ENCODE peak calls at places on chromosomes 1 and 21, in five cellular contexts. D, I, W, J and U are unnamed samples.

GRCh38 chr1:190754769-190755168 is 277.1 kb upstream of the BRINP3 start:
- DNase-seq in I (no peak), D (no peak), J (peak), W (no peak), U (no peak)

GRCh38 chr1:109395602-109396512 is 1.9 kb downstream of the SORT1 start:
- DNase-seq in I (peak), D (peak), W (no peak), J (no peak), U (no peak)

GRCh38 chr1:42035205-42035829 is 116.6 kb upstream of the HIVEP3 start:
- DNase-seq in I (peak), J (peak), W (peak), D (peak), U (peak)

GRCh38 chr1:153679337-153680119 is 1.0 kb downstream of the NPR1 start:
- DNase-seq in D (no peak), I (peak), J (no peak), W (peak), U (no peak)

GRCh38 chr1:7424352-7424890 is 346.7 kb upstream of the VAMP3 start:
- DNase-seq in D (no peak), I (no peak), W (no peak), J (no peak), U (peak)

GRCh38 chr1:47439151-47440051 is 1.6 kb downstream of the FOXD2 start:
- DNase-seq in W (no peak), I (peak), J (no peak), D (no peak), U (no peak)

GRCh38 chr1:218874313-218874712 is 299.4 kb upstream of the LYPLAL1 start:
- DNase-seq in W (no peak), D (no peak), I (peak), J (no peak), U (no peak)

GRCh38 chr1:247210062-247210385 is 38.2 kb upstream of the ZNF124 start:
- DNase-seq in W (no peak), J (no peak), D (no peak), I (no peak), U (no peak)

GRCh38 chr1:24191860-24192259 is 4.8 kb upstream of the IFNLR1 start:
- DNase-seq in W (no peak), I (peak), J (no peak), D (no peak), U (no peak)

GRCh38 chr1:215835951-215836350 is 268.8 kb downstream of the KCTD3 start:
- DNase-seq in I (no peak), W (no peak), D (peak), J (no peak), U (no peak)

GRCh38 chr1:8903908-8904650 is 25.6 kb upstream of the ENO1 start:
- DNase-seq in J (no peak), W (no peak), I (peak), D (peak), U (peak)

GRCh38 chr21:24634749-24635148 is 972.5 kb downstream of the MRPL39 start:
- DNase-seq in D (no peak), W (no peak), J (no peak), I (no peak), U (no peak)

GRCh38 chr1:154749078-154749760 is 120.9 kb downstream of the KCNN3 start:
- DNase-seq in W (no peak), D (no peak), I (peak), J (peak), U (no peak)

GRCh38 chr21:46639489-46640386 is 4.3 kb downstream of the PRMT2 start:
- DNase-seq in D (no peak), W (no peak), J (no peak), I (peak), U (no peak)

GRCh38 chr1:6330410-6330827 is 63.1 kb downstream of the ACOT7 start:
- DNase-seq in J (no peak), I (no peak), W (no peak), D (no peak), U (no peak)

GRCh38 chr1:167501513-167502191 is 16.7 kb downstream of the CD247 start:
- DNase-seq in D (no peak), I (no peak), W (no peak), J (no peak), U (peak)

GRCh38 chr1:3996846-3997705 is 97.0 kb upstream of the C1orf174 start:
- DNase-seq in W (no peak), D (no peak), I (no peak), J (no peak), U (no peak)

GRCh38 chr1:226882631-226883409 is 12.4 kb downstream of the PSEN2 start:
- DNase-seq in W (no peak), D (no peak), I (peak), J (no peak), U (no peak)

GRCh38 chr1:206544562-206545257 is 37.4 kb downstream of the RASSF5 start:
- DNase-seq in I (peak), W (peak), J (peak), D (peak), U (peak)

GRCh38 chr21:26800455-26801454 is 44.5 kb downstream of the ADAMTS1 start:
- DNase-seq in J (no peak), I (peak), W (no peak), D (peak), U (peak)

GRCh38 chr1:7554343-7555270 is 216.5 kb upstream of the VAMP3 start:
- DNase-seq in J (no peak), D (no peak), I (no peak), W (no peak), U (no peak)

GRCh38 chr1:113949007-113949406 is 19.9 kb downstream of the HIPK1 start:
- DNase-seq in I (peak), W (no peak), J (no peak), D (no peak), U (no peak)

GRCh38 chr1:227131193-227131592 is 187.1 kb downstream of the CDC42BPA start:
- DNase-seq in J (peak), I (peak), D (no peak), W (no peak), U (no peak)

GRCh38 chr1:14486401-14487110 is 111.9 kb upstream of the KAZN start:
- DNase-seq in I (peak), W (no peak), D (peak), J (no peak), U (no peak)

GRCh38 chr21:44848821-44849521 is 24.5 kb downstream of the PTTG1IP start:
- DNase-seq in J (no peak), W (no peak), D (no peak), I (no peak), U (no peak)

GRCh38 chr1:2854611-2855010 is 53.1 kb upstream of the TTC34 start:
- DNase-seq in W (no peak), J (no peak), I (no peak), D (no peak), U (no peak)

GRCh38 chr1:159928491-159929050 is 3.3 kb upstream of the TAGLN2 start:
- DNase-seq in W (no peak), I (no peak), J (no peak), D (no peak), U (no peak)

GRCh38 chr1:184608581-184608980 is 146.1 kb downstream of the EDEM3 start:
- DNase-seq in D (no peak), W (no peak), I (no peak), J (no peak), U (no peak)

GRCh38 chr21:17782051-17782450 is 37.1 kb downstream of the C21orf91 start:
- DNase-seq in I (no peak), J (no peak), D (no peak), W (no peak), U (no peak)
- H3K4me3 ChIP-seq in I (no peak), J (no peak), D (no peak), W (no peak), U (no peak)

DNA sequence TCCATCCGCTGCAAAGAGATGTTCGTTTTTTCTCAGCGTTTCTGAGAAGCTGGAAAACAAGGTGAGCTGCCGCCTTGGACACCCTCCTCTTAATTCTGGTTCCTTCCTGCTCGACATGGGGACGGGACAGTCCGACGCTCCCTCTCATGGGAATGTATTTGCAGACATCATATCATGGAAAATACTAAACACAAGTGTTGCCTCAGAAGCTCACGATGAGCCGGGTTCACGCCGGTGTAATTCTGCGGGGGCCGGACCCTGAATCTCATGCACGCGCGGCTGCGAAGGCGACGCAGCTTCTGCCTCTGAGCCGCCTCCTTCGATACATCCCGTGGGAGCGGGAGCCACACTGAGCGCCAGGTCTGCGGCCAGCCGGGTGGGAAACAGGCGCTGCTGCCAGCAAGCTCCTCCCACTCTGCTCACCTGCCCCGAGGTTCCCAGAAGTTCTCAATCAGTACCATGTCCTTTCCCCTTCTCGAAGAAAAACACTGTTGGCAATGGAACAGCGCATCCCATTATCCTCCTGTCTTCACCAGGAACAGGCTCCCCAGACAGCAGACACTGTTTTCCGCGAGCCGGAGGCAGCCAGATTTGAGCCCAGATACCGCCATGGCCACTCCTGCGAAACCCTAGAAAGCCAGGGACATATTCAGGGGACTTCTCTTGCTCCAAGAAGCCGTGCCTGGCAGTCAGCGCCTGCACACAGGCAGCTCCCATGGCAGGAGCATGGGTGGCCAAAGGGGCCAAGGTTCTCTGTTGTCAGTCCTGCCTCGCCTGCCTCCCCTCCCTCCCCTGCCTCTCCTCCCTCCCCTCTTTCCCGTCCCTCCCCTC is 98.0 kb downstream of the WDR4 start:
- DNase-seq in D (peak), I (no peak), W (no peak), J (no peak), U (no peak)
- H3K27ac ChIP-seq in D (peak), I (no peak), W (peak), J (no peak), U (peak)

GRCh38 chr1:211133841-211134669 is at the start of gene KCNH1:
- DNase-seq in J (peak), I (peak), W (peak), D (peak), U (peak)
- H3K4me3 ChIP-seq in J (no peak), I (peak), W (peak), D (peak), U (peak)

DNA sequence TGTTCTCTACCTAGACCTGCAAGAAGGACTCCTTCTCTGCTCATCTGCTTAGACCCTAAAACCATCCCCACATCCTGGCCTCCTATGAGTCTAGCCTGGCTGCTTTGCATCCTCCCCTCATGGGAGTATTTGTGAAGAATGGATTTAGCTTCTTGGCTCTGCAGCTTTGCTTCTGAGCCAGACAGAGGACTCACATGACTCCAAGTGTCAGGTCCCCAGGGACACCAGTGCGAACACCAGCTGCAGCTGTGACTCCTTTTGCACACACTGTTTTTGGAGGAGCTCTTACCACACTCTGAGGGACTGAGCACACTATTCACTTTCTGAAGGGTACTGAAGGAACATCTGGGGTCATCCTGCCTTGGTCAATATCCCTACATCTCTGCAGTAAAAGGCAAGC is 131.8 kb upstream of the SGIP1 start:
- DNase-seq in D (no peak), I (no peak), J (no peak), W (peak), U (peak)
- H3K27ac ChIP-seq in D (no peak), I (no peak), J (no peak), W (no peak), U (no peak)

GRCh38 chr1:78650114-78650513 is 483 bp downstream of the IFI44 start:
- DNase-seq in J (no peak), D (no peak), I (peak), W (no peak), U (no peak)
- H3K4me3 ChIP-seq in J (no peak), D (no peak), I (peak), W (peak), U (peak)

GRCh38 chr1:213491468-213491867 is 440.4 kb downstream of the RPS6KC1 start:
- DNase-seq in W (no peak), J (no peak), I (no peak), D (no peak), U (no peak)
- H3K27ac ChIP-seq in W (no peak), J (no peak), I (no peak), D (no peak), U (no peak)

GRCh38 chr1:68231627-68232303 is 558 bp downstream of the WLS start:
- DNase-seq in I (peak), D (no peak), W (peak), J (no peak), U (peak)

GRCh38 chr1:68230901-68231626 is 1.3 kb downstream of the WLS start:
- DNase-seq in I (peak), J (no peak), D (no peak), W (peak), U (peak)

GRCh38 chr1:68228833-68229232 is 3.5 kb downstream of the WLS start:
- DNase-seq in D (no peak), W (no peak), J (no peak), I (no peak), U (no peak)

GRCh38 chr1:68232354-68233148 is at the start of gene WLS:
- DNase-seq in W (peak), I (peak), D (no peak), J (peak), U (peak)

DNA sequence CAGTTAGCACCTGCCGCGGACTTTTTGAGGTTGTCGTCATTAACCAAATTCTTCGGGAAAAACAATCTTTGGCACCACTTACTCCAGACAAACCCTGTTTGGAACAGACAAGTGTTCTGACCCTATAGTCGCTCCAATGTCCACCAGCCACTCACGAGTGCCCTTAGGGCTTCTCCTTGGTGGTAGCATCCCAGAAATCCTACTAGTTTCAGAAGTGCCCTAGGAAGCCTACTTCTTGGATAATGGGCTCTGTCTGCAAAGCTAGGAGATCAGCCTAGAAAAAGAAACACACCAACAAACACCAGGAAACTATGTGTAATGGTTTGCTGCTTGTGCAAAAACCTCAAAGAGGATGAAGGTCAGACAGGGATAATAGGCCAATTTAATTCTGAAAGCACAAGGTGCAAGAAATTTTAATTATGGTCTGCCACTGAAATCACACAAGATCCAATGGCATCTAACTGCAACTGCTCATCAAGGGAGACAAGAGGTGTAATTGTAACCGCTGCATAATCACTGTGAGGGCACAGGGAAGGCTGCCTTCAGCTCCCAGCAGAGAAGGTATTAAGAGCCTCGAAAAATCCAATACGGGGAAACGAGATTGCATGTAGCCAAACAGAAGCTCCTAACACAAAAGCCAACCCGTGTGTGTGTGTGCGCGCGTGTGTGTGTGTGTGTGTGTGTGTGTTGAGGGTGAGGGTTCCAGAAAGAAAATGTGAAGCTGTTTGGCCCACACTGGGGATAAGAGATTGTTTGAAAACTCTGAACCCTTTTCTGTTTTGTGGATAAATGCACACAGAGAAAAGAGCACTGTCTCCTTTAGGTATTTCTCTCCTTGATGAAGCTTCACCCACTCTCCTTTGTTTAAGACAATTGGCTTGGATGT is 2.2 kb downstream of the WLS start:
- DNase-seq in D (no peak), J (no peak), I (peak), W (no peak), U (no peak)
- H3K4me3 ChIP-seq in D (peak), J (no peak), I (peak), W (peak), U (peak)

DNA sequence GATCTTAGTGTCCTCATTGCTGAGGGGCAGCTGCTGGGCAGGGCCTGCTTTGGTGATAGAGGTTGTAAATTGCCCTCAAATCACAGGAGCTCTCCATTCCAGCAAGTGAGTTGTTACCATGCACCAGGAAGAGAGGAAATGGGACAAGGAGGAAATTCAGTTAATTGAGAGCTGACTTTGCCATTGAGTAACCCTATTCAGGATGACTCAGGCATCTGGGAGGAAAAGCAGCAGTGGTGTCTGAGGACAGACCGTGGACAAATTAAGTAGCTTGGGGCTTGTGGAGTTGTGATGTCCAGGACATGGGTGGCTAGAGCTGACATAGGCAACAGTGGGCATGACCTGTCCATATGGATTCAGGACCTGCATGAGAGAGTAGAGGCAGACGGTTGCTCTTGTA is 5.9 kb downstream of the ARHGEF10L start:
- DNase-seq in W (no peak), D (no peak), I (no peak), J (no peak), U (no peak)
- H3K27ac ChIP-seq in W (no peak), D (no peak), I (no peak), J (no peak), U (peak)

GRCh38 chr1:156740679-156741612 is at the start of gene MRPL24:
- DNase-seq in J (peak), D (peak), I (peak), W (peak), U (peak)

GRCh38 chr1:156743367-156744302 is 2.7 kb upstream of the MRPL24 start:
- DNase-seq in W (peak), D (no peak), J (no peak), I (no peak), U (no peak)

GRCh38 chr1:156741613-156741983 is 710 bp upstream of the MRPL24 start:
- DNase-seq in D (no peak), J (no peak), W (no peak), I (no peak), U (no peak)

GRCh38 chr1:156742801-156743200 is 1.9 kb upstream of the MRPL24 start:
- DNase-seq in J (no peak), W (peak), D (no peak), I (no peak), U (no peak)

DNA sequence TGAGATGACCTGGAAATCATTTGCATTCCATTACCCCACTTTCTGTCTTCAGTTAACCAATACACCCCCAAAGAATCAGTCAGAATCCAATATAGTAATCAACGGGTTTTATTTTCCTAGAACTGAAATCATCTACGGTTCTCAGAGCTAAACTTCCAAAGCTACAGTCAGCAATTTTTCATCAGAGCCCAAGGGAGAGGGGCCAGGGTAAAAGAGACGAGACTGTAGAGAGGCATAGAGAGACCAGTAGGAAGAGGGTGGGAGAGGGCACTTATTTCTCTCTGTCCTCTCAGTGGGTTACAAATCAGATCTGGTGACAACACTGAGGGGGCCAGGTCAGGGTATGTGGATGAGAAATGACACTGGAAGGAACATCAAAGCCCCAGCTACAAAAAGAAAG is 1.1 kb upstream of the MRPL24 start:
- DNase-seq in W (no peak), D (no peak), J (no peak), I (no peak), U (no peak)
- H3K4me3 ChIP-seq in W (no peak), D (no peak), J (peak), I (no peak), U (no peak)

DNA sequence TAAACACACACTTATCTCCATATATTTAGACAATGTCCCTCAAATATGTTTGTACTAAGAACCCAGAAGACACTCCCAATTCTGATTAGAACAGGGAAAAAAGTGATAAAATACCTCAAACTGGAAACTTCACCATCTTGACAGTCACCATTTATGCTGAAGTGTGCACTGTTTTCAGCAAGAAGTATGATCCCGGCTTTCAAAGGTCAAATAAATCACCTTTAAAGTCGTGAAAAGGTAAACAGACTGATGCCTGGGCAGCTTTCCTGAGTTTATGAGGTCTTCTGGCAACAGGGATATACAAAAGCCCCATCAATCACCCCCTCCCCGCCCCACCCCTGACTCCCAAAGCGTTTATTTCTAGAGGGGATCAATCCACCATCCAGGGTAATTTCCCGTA is 37.9 kb downstream of the HLX start:
- DNase-seq in I (no peak), J (no peak), D (no peak), W (no peak), U (no peak)
- H3K27ac ChIP-seq in I (no peak), J (no peak), D (no peak), W (no peak), U (no peak)